ENCODE peak calls at places on chromosomes 5 and 9, in six cellular contexts. One of them, this sample, is unnamed.

GRCh38 chr5:61386062-61386800 is 54.2 kb downstream of the ZSWIM6 start:
- DNase-seq in cardiac fibroblast: no peak
- DNase-seq in fibroblast of the aortic adventitia: no peak
- DNase-seq in bronchial epithelial cell: no peak
- DNase-seq in HFFc6: no peak
- DNase-seq in WTC11: no peak
- DNase-seq in this sample: no peak

GRCh38 chr9:121331992-121332685 is 37.9 kb downstream of the STOM start:
- DNase-seq in WTC11: no peak
- DNase-seq in HFFc6: peak
- DNase-seq in fibroblast of the aortic adventitia: peak
- DNase-seq in bronchial epithelial cell: no peak
- DNase-seq in cardiac fibroblast: peak
- DNase-seq in this sample: no peak

GRCh38 chr5:167574381-167574780 is 717.1 kb upstream of the WWC1 start:
- DNase-seq in fibroblast of the aortic adventitia: no peak
- DNase-seq in WTC11: no peak
- DNase-seq in HFFc6: no peak
- DNase-seq in bronchial epithelial cell: no peak
- DNase-seq in cardiac fibroblast: no peak
- DNase-seq in this sample: no peak

GRCh38 chr5:126976520-126977172 is 53.7 kb downstream of the MARCHF3 start:
- DNase-seq in WTC11: no peak
- DNase-seq in HFFc6: no peak
- DNase-seq in bronchial epithelial cell: no peak
- DNase-seq in cardiac fibroblast: no peak
- DNase-seq in fibroblast of the aortic adventitia: no peak
- DNase-seq in this sample: no peak

GRCh38 chr5:115770466-115770865 is 46.0 kb downstream of the CDO1 start:
- DNase-seq in HFFc6: no peak
- DNase-seq in WTC11: peak
- DNase-seq in bronchial epithelial cell: peak
- DNase-seq in fibroblast of the aortic adventitia: no peak
- DNase-seq in cardiac fibroblast: no peak
- DNase-seq in this sample: peak

GRCh38 chr5:94175912-94176311 is 434.5 kb upstream of the POU5F2 start:
- DNase-seq in bronchial epithelial cell: no peak
- DNase-seq in cardiac fibroblast: no peak
- DNase-seq in HFFc6: no peak
- DNase-seq in fibroblast of the aortic adventitia: no peak
- DNase-seq in WTC11: no peak
- DNase-seq in this sample: no peak

GRCh38 chr9:113593682-113594281 is 130.3 kb downstream of the RGS3 start:
- DNase-seq in fibroblast of the aortic adventitia: peak
- DNase-seq in HFFc6: peak
- DNase-seq in WTC11: peak
- DNase-seq in cardiac fibroblast: peak
- DNase-seq in bronchial epithelial cell: peak
- DNase-seq in this sample: peak

GRCh38 chr5:180637962-180638680 is 11.3 kb downstream of the FLT4 start:
- DNase-seq in WTC11: peak
- DNase-seq in cardiac fibroblast: no peak
- DNase-seq in HFFc6: no peak
- DNase-seq in bronchial epithelial cell: no peak
- DNase-seq in fibroblast of the aortic adventitia: no peak
- DNase-seq in this sample: no peak

GRCh38 chr5:85293139-85293785 is 908.6 kb upstream of the EDIL3 start:
- DNase-seq in WTC11: no peak
- DNase-seq in fibroblast of the aortic adventitia: peak
- DNase-seq in bronchial epithelial cell: peak
- DNase-seq in HFFc6: no peak
- DNase-seq in cardiac fibroblast: peak
- DNase-seq in this sample: peak

GRCh38 chr5:5360363-5360762 is 62.1 kb upstream of the ICE1 start:
- DNase-seq in bronchial epithelial cell: no peak
- DNase-seq in fibroblast of the aortic adventitia: no peak
- DNase-seq in HFFc6: no peak
- DNase-seq in WTC11: no peak
- DNase-seq in cardiac fibroblast: no peak
- DNase-seq in this sample: no peak

GRCh38 chr9:130267930-130268329 is 2.4 kb downstream of the HMCN2 start:
- DNase-seq in fibroblast of the aortic adventitia: no peak
- DNase-seq in HFFc6: no peak
- DNase-seq in WTC11: no peak
- DNase-seq in cardiac fibroblast: no peak
- DNase-seq in bronchial epithelial cell: no peak
- DNase-seq in this sample: no peak

GRCh38 chr9:12775963-12776774 is 1.3 kb downstream of the LURAP1L start:
- DNase-seq in WTC11: peak
- DNase-seq in cardiac fibroblast: peak
- DNase-seq in fibroblast of the aortic adventitia: peak
- DNase-seq in bronchial epithelial cell: peak
- DNase-seq in HFFc6: peak
- DNase-seq in this sample: peak
- TF ChIP-seq CTCF in WTC11: no peak
- TF ChIP-seq CTCF in cardiac fibroblast: peak
- TF ChIP-seq CTCF in fibroblast of the aortic adventitia: peak
- TF ChIP-seq CTCF in bronchial epithelial cell: peak
- TF ChIP-seq CTCF in HFFc6: peak
- TF ChIP-seq CTCF in this sample: peak

GRCh38 chr5:78903936-78904335 is 81.2 kb downstream of the ARSB start:
- DNase-seq in bronchial epithelial cell: peak
- DNase-seq in cardiac fibroblast: peak
- DNase-seq in WTC11: no peak
- DNase-seq in HFFc6: peak
- DNase-seq in fibroblast of the aortic adventitia: peak
- DNase-seq in this sample: peak

GRCh38 chr5:78896128-78896527 is 89.0 kb downstream of the ARSB start:
- DNase-seq in WTC11: no peak
- DNase-seq in fibroblast of the aortic adventitia: peak
- DNase-seq in cardiac fibroblast: peak
- DNase-seq in bronchial epithelial cell: peak
- DNase-seq in HFFc6: peak
- DNase-seq in this sample: peak

GRCh38 chr5:78905084-78905938 is 79.8 kb downstream of the ARSB start:
- DNase-seq in bronchial epithelial cell: no peak
- DNase-seq in WTC11: no peak
- DNase-seq in fibroblast of the aortic adventitia: no peak
- DNase-seq in HFFc6: no peak
- DNase-seq in cardiac fibroblast: peak
- DNase-seq in this sample: no peak

GRCh38 chr5:78895616-78896015 is 89.5 kb downstream of the ARSB start:
- DNase-seq in cardiac fibroblast: peak
- DNase-seq in fibroblast of the aortic adventitia: no peak
- DNase-seq in bronchial epithelial cell: no peak
- DNase-seq in WTC11: no peak
- DNase-seq in HFFc6: no peak
- DNase-seq in this sample: peak

DNA sequence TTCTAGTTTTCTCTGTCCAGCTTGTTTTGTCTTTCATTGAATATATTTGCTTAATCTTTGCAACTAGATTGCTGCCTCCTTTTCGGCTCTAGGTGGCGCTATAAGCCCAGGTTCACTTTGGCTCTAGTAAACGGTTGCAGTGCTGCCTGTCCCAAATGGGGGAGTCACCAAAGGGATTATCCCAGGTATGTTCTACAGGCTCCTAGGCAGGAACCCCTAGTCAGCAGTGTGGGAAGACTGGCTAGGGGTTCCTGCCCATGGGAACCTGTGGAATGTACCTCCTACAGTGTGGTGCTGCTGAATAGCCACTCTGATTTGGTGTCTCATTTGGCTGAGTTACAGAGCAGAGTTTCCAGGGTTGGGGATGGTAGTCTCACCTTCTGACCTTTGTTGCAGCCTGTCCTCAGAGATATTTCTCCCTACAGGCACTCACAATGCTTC is 85.2 kb downstream of the ARSB start:
- DNase-seq in WTC11: peak
- DNase-seq in cardiac fibroblast: peak
- DNase-seq in bronchial epithelial cell: peak
- DNase-seq in HFFc6: peak
- DNase-seq in fibroblast of the aortic adventitia: peak
- DNase-seq in this sample: peak
- TF ChIP-seq CTCF in WTC11: peak
- TF ChIP-seq CTCF in cardiac fibroblast: peak
- TF ChIP-seq CTCF in bronchial epithelial cell: peak
- TF ChIP-seq CTCF in HFFc6: peak
- TF ChIP-seq CTCF in fibroblast of the aortic adventitia: peak
- TF ChIP-seq CTCF in this sample: peak

DNA sequence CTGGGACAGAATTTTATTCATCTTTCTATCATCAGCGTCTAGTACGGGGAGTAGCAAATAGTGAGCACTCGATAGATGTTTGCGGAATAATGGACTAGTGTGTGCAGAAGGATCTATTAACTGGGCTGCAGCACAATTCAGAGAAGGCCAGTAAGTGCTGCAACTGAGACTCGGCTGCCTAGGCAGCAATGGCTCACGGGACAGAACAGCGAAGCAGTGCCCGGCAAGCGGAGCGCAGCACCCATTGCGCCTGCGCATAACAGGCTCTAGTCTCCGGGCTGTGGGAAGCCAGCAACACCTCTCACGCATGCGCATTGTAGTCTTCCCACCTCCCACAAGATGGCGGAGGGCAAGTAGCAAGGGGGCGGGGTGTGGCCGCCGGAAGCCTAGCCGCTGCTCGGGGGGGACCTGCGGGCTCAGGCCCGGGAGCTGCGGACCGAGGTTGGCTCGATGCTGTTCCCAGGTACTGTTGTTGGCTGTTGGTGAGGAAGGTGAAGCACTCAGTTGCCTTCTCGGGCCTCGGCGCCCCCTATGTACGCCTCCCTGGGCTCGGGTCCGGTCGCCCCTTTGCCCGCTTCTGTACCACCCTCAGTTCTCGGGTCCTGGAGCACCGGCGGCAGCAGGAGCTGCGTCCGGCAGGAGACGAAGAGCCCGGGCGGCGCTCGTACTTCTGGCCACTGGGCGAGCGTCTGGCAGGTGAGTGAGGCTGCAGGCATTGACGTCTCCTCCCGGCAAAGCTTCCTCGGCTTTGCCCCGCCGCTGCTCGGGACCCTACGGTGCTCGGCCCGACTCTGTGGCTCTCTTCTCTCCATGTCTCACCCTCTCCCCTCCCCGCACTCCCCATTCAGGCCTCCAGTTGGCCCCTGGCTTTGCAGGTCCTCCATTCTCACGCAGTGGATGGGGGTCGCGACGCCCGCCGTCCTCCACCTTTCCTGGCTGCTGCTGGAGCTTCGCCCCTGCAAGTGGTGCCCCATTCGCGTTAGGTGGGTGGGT is 30.2 kb upstream of the APC start:
- DNase-seq in fibroblast of the aortic adventitia: peak
- DNase-seq in bronchial epithelial cell: peak
- DNase-seq in HFFc6: peak
- DNase-seq in cardiac fibroblast: peak
- DNase-seq in WTC11: peak
- DNase-seq in this sample: peak
- TF ChIP-seq CTCF in fibroblast of the aortic adventitia: no peak
- TF ChIP-seq CTCF in bronchial epithelial cell: no peak
- TF ChIP-seq CTCF in HFFc6: peak
- TF ChIP-seq CTCF in cardiac fibroblast: no peak
- TF ChIP-seq CTCF in WTC11: no peak
- TF ChIP-seq CTCF in this sample: no peak

GRCh38 chr5:177336112-177336511 is 15.4 kb downstream of the LMAN2 start:
- DNase-seq in fibroblast of the aortic adventitia: no peak
- DNase-seq in WTC11: no peak
- DNase-seq in bronchial epithelial cell: no peak
- DNase-seq in HFFc6: no peak
- DNase-seq in cardiac fibroblast: peak
- DNase-seq in this sample: peak
- TF ChIP-seq CTCF in fibroblast of the aortic adventitia: no peak
- TF ChIP-seq CTCF in WTC11: no peak
- TF ChIP-seq CTCF in bronchial epithelial cell: peak
- TF ChIP-seq CTCF in HFFc6: peak
- TF ChIP-seq CTCF in cardiac fibroblast: peak
- TF ChIP-seq CTCF in this sample: peak

GRCh38 chr9:124598048-124598447 is 90.8 kb upstream of the NR5A1 start:
- DNase-seq in WTC11: no peak
- DNase-seq in HFFc6: no peak
- DNase-seq in cardiac fibroblast: no peak
- DNase-seq in fibroblast of the aortic adventitia: no peak
- DNase-seq in bronchial epithelial cell: no peak
- DNase-seq in this sample: no peak

GRCh38 chr9:124596172-124596839 is 89.1 kb upstream of the NR5A1 start:
- DNase-seq in WTC11: no peak
- DNase-seq in bronchial epithelial cell: no peak
- DNase-seq in fibroblast of the aortic adventitia: no peak
- DNase-seq in HFFc6: no peak
- DNase-seq in cardiac fibroblast: no peak
- DNase-seq in this sample: no peak

GRCh38 chr9:124594673-124595072 is 87.5 kb upstream of the NR5A1 start:
- DNase-seq in WTC11: no peak
- DNase-seq in cardiac fibroblast: no peak
- DNase-seq in HFFc6: no peak
- DNase-seq in fibroblast of the aortic adventitia: peak
- DNase-seq in bronchial epithelial cell: no peak
- DNase-seq in this sample: no peak

GRCh38 chr9:124594215-124594614 is 87.0 kb upstream of the NR5A1 start:
- DNase-seq in cardiac fibroblast: no peak
- DNase-seq in WTC11: no peak
- DNase-seq in fibroblast of the aortic adventitia: no peak
- DNase-seq in HFFc6: no peak
- DNase-seq in bronchial epithelial cell: no peak
- DNase-seq in this sample: no peak

GRCh38 chr9:124595743-124596142 is 88.5 kb upstream of the NR5A1 start:
- DNase-seq in bronchial epithelial cell: no peak
- DNase-seq in HFFc6: no peak
- DNase-seq in cardiac fibroblast: no peak
- DNase-seq in fibroblast of the aortic adventitia: no peak
- DNase-seq in WTC11: no peak
- DNase-seq in this sample: no peak
- TF ChIP-seq CTCF in bronchial epithelial cell: no peak
- TF ChIP-seq CTCF in HFFc6: no peak
- TF ChIP-seq CTCF in cardiac fibroblast: no peak
- TF ChIP-seq CTCF in fibroblast of the aortic adventitia: no peak
- TF ChIP-seq CTCF in WTC11: no peak
- TF ChIP-seq CTCF in this sample: no peak

DNA sequence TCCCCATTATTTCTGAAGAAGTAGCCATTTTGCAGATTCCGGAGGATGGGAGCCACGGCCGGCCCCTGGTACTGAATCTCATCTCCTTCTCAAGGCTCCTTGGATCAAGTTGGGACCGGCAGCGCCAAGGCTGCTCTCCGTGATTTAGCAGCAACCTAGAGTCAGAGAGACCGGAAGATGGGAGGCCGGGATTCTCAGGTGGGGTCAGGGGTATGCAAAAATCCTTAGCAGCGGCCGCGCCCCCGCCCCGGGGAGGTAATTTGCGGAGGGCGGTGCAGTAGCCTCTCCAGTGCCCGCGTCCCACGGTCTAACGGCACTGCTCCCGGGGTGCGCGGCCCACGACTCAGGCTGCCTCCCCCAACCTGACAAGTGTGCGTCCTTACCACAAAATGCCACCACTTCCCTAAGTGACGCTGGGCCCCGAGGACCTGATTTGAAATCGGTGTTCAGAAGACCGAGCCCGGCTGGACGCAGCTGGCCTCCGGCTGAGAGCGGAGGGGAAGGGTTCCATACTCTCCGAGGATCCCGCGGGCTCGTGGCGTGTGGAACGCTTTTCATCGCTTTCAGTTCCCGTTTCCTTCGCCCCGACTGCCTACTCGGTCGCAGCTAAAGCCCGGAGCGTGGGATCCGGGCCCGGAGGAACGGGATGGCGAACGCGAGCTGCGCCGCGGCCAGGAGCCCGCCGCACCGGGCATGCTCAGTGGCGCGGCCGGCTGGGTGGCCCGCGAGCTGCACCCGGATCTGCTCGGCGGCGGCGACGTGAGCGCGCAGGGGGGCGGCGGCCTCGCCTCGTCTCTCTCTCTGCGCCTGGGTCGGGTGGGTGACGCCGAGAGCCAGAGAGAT is at the start of gene SCAMP1:
- DNase-seq in fibroblast of the aortic adventitia: peak
- DNase-seq in HFFc6: peak
- DNase-seq in cardiac fibroblast: peak
- DNase-seq in WTC11: peak
- DNase-seq in bronchial epithelial cell: peak
- DNase-seq in this sample: peak
- TF ChIP-seq CTCF in fibroblast of the aortic adventitia: peak
- TF ChIP-seq CTCF in HFFc6: peak
- TF ChIP-seq CTCF in cardiac fibroblast: peak
- TF ChIP-seq CTCF in WTC11: no peak
- TF ChIP-seq CTCF in bronchial epithelial cell: peak
- TF ChIP-seq CTCF in this sample: no peak

This sample was measured in epithelial cell of esophagus.